ENCODE peak calls at places on chromosomes 11 and 22, in eight cellular contexts. One of them, this sample, is unnamed.

GRCh38 chr11:118341749-118342489 is 586 bp downstream of the CD3D start:
- DNase-seq in NAMALWA: no peak
- DNase-seq in stimulated activated CD4-positive, alpha-beta T cell treated with anti-CD3 and anti-CD28 coated beads, Interleukin-1b, Interleukin-23, amount 100 ng/mL, for 24 hours: no peak
- DNase-seq in globus pallidus: no peak
- DNase-seq in islet precursor cell: no peak
- DNase-seq in iPS-NIHi11: no peak
- DNase-seq in choroid plexus epithelial cell: no peak
- DNase-seq in neural crest cell: no peak
- DNase-seq in this sample: no peak

GRCh38 chr11:64743591-64744543 is at the start of gene RASGRP2:
- DNase-seq in NAMALWA: peak
- DNase-seq in stimulated activated CD4-positive, alpha-beta T cell treated with anti-CD3 and anti-CD28 coated beads, Interleukin-1b, Interleukin-23, amount 100 ng/mL, for 24 hours: peak
- DNase-seq in globus pallidus: no peak
- DNase-seq in islet precursor cell: peak
- DNase-seq in iPS-NIHi11: peak
- DNase-seq in choroid plexus epithelial cell: peak
- DNase-seq in neural crest cell: peak
- DNase-seq in this sample: no peak

GRCh38 chr11:134562176-134562575 is 150.1 kb upstream of the B3GAT1 start:
- DNase-seq in NAMALWA: no peak
- DNase-seq in stimulated activated CD4-positive, alpha-beta T cell treated with anti-CD3 and anti-CD28 coated beads, Interleukin-1b, Interleukin-23, amount 100 ng/mL, for 24 hours: no peak
- DNase-seq in globus pallidus: no peak
- DNase-seq in islet precursor cell: peak
- DNase-seq in iPS-NIHi11: no peak
- DNase-seq in choroid plexus epithelial cell: no peak
- DNase-seq in neural crest cell: no peak
- DNase-seq in this sample: no peak

GRCh38 chr11:125233736-125234275 is 69.3 kb downstream of the PKNOX2 start:
- DNase-seq in NAMALWA: no peak
- DNase-seq in stimulated activated CD4-positive, alpha-beta T cell treated with anti-CD3 and anti-CD28 coated beads, Interleukin-1b, Interleukin-23, amount 100 ng/mL, for 24 hours: no peak
- DNase-seq in globus pallidus: no peak
- DNase-seq in islet precursor cell: peak
- DNase-seq in iPS-NIHi11: no peak
- DNase-seq in choroid plexus epithelial cell: no peak
- DNase-seq in neural crest cell: no peak
- DNase-seq in this sample: no peak

GRCh38 chr11:68962527-68963250 is 18.1 kb downstream of the MRGPRD start:
- DNase-seq in NAMALWA: no peak
- DNase-seq in stimulated activated CD4-positive, alpha-beta T cell treated with anti-CD3 and anti-CD28 coated beads, Interleukin-1b, Interleukin-23, amount 100 ng/mL, for 24 hours: no peak
- DNase-seq in globus pallidus: no peak
- DNase-seq in islet precursor cell: peak
- DNase-seq in iPS-NIHi11: peak
- DNase-seq in choroid plexus epithelial cell: no peak
- DNase-seq in neural crest cell: no peak
- DNase-seq in this sample: no peak

GRCh38 chr11:128548655-128549255 is 38.6 kb downstream of the ETS1 start:
- DNase-seq in NAMALWA: peak
- DNase-seq in stimulated activated CD4-positive, alpha-beta T cell treated with anti-CD3 and anti-CD28 coated beads, Interleukin-1b, Interleukin-23, amount 100 ng/mL, for 24 hours: no peak
- DNase-seq in globus pallidus: peak
- DNase-seq in islet precursor cell: peak
- DNase-seq in iPS-NIHi11: peak
- DNase-seq in choroid plexus epithelial cell: peak
- DNase-seq in neural crest cell: peak
- DNase-seq in this sample: no peak

GRCh38 chr22:28091486-28091885 is 172.4 kb upstream of the PITPNB start:
- DNase-seq in NAMALWA: no peak
- DNase-seq in stimulated activated CD4-positive, alpha-beta T cell treated with anti-CD3 and anti-CD28 coated beads, Interleukin-1b, Interleukin-23, amount 100 ng/mL, for 24 hours: no peak
- DNase-seq in globus pallidus: no peak
- DNase-seq in islet precursor cell: no peak
- DNase-seq in iPS-NIHi11: no peak
- DNase-seq in choroid plexus epithelial cell: no peak
- DNase-seq in neural crest cell: no peak
- DNase-seq in this sample: no peak

GRCh38 chr11:124791626-124792341 is 8.4 kb downstream of the MSANTD2 start:
- DNase-seq in NAMALWA: no peak
- DNase-seq in stimulated activated CD4-positive, alpha-beta T cell treated with anti-CD3 and anti-CD28 coated beads, Interleukin-1b, Interleukin-23, amount 100 ng/mL, for 24 hours: no peak
- DNase-seq in globus pallidus: no peak
- DNase-seq in islet precursor cell: no peak
- DNase-seq in iPS-NIHi11: no peak
- DNase-seq in choroid plexus epithelial cell: peak
- DNase-seq in neural crest cell: no peak
- DNase-seq in this sample: no peak

GRCh38 chr22:22023581-22024137 is 41.1 kb upstream of the TOP3B start:
- DNase-seq in NAMALWA: no peak
- DNase-seq in stimulated activated CD4-positive, alpha-beta T cell treated with anti-CD3 and anti-CD28 coated beads, Interleukin-1b, Interleukin-23, amount 100 ng/mL, for 24 hours: no peak
- DNase-seq in globus pallidus: no peak
- DNase-seq in islet precursor cell: no peak
- DNase-seq in iPS-NIHi11: no peak
- DNase-seq in choroid plexus epithelial cell: peak
- DNase-seq in neural crest cell: no peak
- DNase-seq in this sample: no peak

GRCh38 chr22:29225422-29226090 is 19.9 kb downstream of the EMID1 start:
- DNase-seq in NAMALWA: no peak
- DNase-seq in stimulated activated CD4-positive, alpha-beta T cell treated with anti-CD3 and anti-CD28 coated beads, Interleukin-1b, Interleukin-23, amount 100 ng/mL, for 24 hours: no peak
- DNase-seq in globus pallidus: no peak
- DNase-seq in islet precursor cell: peak
- DNase-seq in iPS-NIHi11: no peak
- DNase-seq in choroid plexus epithelial cell: peak
- DNase-seq in neural crest cell: no peak
- DNase-seq in this sample: no peak

GRCh38 chr11:64007629-64008282 is 21.5 kb downstream of the OTUB1 start:
- DNase-seq in NAMALWA: no peak
- DNase-seq in stimulated activated CD4-positive, alpha-beta T cell treated with anti-CD3 and anti-CD28 coated beads, Interleukin-1b, Interleukin-23, amount 100 ng/mL, for 24 hours: no peak
- DNase-seq in globus pallidus: peak
- DNase-seq in islet precursor cell: peak
- DNase-seq in iPS-NIHi11: peak
- DNase-seq in choroid plexus epithelial cell: peak
- DNase-seq in neural crest cell: peak
- DNase-seq in this sample: peak

GRCh38 chr11:69568809-69569097 is 72.2 kb upstream of the CCND1 start:
- DNase-seq in NAMALWA: no peak
- DNase-seq in stimulated activated CD4-positive, alpha-beta T cell treated with anti-CD3 and anti-CD28 coated beads, Interleukin-1b, Interleukin-23, amount 100 ng/mL, for 24 hours: no peak
- DNase-seq in globus pallidus: no peak
- DNase-seq in islet precursor cell: peak
- DNase-seq in iPS-NIHi11: no peak
- DNase-seq in choroid plexus epithelial cell: no peak
- DNase-seq in neural crest cell: no peak
- DNase-seq in this sample: no peak

GRCh38 chr22:31229402-31230140 is 17.5 kb downstream of the LIMK2 start:
- DNase-seq in NAMALWA: peak
- DNase-seq in stimulated activated CD4-positive, alpha-beta T cell treated with anti-CD3 and anti-CD28 coated beads, Interleukin-1b, Interleukin-23, amount 100 ng/mL, for 24 hours: no peak
- DNase-seq in globus pallidus: no peak
- DNase-seq in islet precursor cell: no peak
- DNase-seq in iPS-NIHi11: no peak
- DNase-seq in choroid plexus epithelial cell: peak
- DNase-seq in neural crest cell: no peak
- DNase-seq in this sample: no peak

GRCh38 chr22:22770280-22770871 is 117.2 kb upstream of the IGLL5 start:
- DNase-seq in NAMALWA: peak
- DNase-seq in stimulated activated CD4-positive, alpha-beta T cell treated with anti-CD3 and anti-CD28 coated beads, Interleukin-1b, Interleukin-23, amount 100 ng/mL, for 24 hours: peak
- DNase-seq in globus pallidus: no peak
- DNase-seq in islet precursor cell: peak
- DNase-seq in iPS-NIHi11: peak
- DNase-seq in choroid plexus epithelial cell: peak
- DNase-seq in neural crest cell: peak
- DNase-seq in this sample: peak

GRCh38 chr11:31884080-31884479 is 73.0 kb upstream of the PAX6 start:
- DNase-seq in NAMALWA: no peak
- DNase-seq in stimulated activated CD4-positive, alpha-beta T cell treated with anti-CD3 and anti-CD28 coated beads, Interleukin-1b, Interleukin-23, amount 100 ng/mL, for 24 hours: no peak
- DNase-seq in globus pallidus: no peak
- DNase-seq in islet precursor cell: no peak
- DNase-seq in iPS-NIHi11: no peak
- DNase-seq in choroid plexus epithelial cell: no peak
- DNase-seq in neural crest cell: no peak
- DNase-seq in this sample: no peak

GRCh38 chr11:4493480-4493818 is 11.0 kb downstream of the OR52K1 start:
- DNase-seq in NAMALWA: peak
- DNase-seq in stimulated activated CD4-positive, alpha-beta T cell treated with anti-CD3 and anti-CD28 coated beads, Interleukin-1b, Interleukin-23, amount 100 ng/mL, for 24 hours: no peak
- DNase-seq in globus pallidus: no peak
- DNase-seq in islet precursor cell: no peak
- DNase-seq in iPS-NIHi11: no peak
- DNase-seq in choroid plexus epithelial cell: peak
- DNase-seq in neural crest cell: no peak
- DNase-seq in this sample: no peak

GRCh38 chr11:111777094-111778046 is 11.2 kb upstream of the PPP2R1B start:
- DNase-seq in NAMALWA: peak
- DNase-seq in stimulated activated CD4-positive, alpha-beta T cell treated with anti-CD3 and anti-CD28 coated beads, Interleukin-1b, Interleukin-23, amount 100 ng/mL, for 24 hours: no peak
- DNase-seq in globus pallidus: peak
- DNase-seq in islet precursor cell: no peak
- DNase-seq in iPS-NIHi11: peak
- DNase-seq in choroid plexus epithelial cell: peak
- DNase-seq in neural crest cell: no peak
- DNase-seq in this sample: no peak

GRCh38 chr11:10273738-10274137 is 20.3 kb downstream of the SBF2 start:
- DNase-seq in NAMALWA: no peak
- DNase-seq in stimulated activated CD4-positive, alpha-beta T cell treated with anti-CD3 and anti-CD28 coated beads, Interleukin-1b, Interleukin-23, amount 100 ng/mL, for 24 hours: no peak
- DNase-seq in globus pallidus: no peak
- DNase-seq in islet precursor cell: no peak
- DNase-seq in iPS-NIHi11: no peak
- DNase-seq in choroid plexus epithelial cell: no peak
- DNase-seq in neural crest cell: no peak
- DNase-seq in this sample: no peak

GRCh38 chr11:73173755-73174494 is 31.8 kb upstream of the FCHSD2 start:
- DNase-seq in NAMALWA: no peak
- DNase-seq in stimulated activated CD4-positive, alpha-beta T cell treated with anti-CD3 and anti-CD28 coated beads, Interleukin-1b, Interleukin-23, amount 100 ng/mL, for 24 hours: no peak
- DNase-seq in globus pallidus: no peak
- DNase-seq in islet precursor cell: no peak
- DNase-seq in iPS-NIHi11: no peak
- DNase-seq in choroid plexus epithelial cell: no peak
- DNase-seq in neural crest cell: no peak
- DNase-seq in this sample: no peak

GRCh38 chr22:17247832-17248231 is 28.6 kb upstream of the ADA2 start:
- DNase-seq in NAMALWA: no peak
- DNase-seq in stimulated activated CD4-positive, alpha-beta T cell treated with anti-CD3 and anti-CD28 coated beads, Interleukin-1b, Interleukin-23, amount 100 ng/mL, for 24 hours: no peak
- DNase-seq in globus pallidus: no peak
- DNase-seq in islet precursor cell: no peak
- DNase-seq in iPS-NIHi11: no peak
- DNase-seq in choroid plexus epithelial cell: no peak
- DNase-seq in neural crest cell: no peak
- DNase-seq in this sample: no peak

This sample was measured in progenitor cell of endocrine pancreas.